ENCODE peak calls at places on chromosomes 6 and 20, in ten cellular contexts. J is suprapubic skin; F is cardiac muscle cell; T is dorsolateral prefrontal cortex; C is CD8-positive, alpha-beta T cell; V is lower lobe of right lung; W is upper lobe of left lung; S is tibial nerve; E is Panc1; Q is cardiac fibroblast. B is an unnamed sample.

GRCh38 chr6:161949531-161949930 is 675.7 kb upstream of the AGPAT4 start:
- DNase-seq in T (no peak), V (no peak), S (no peak), C (no peak), F (no peak), E (no peak), Q (no peak), J (no peak), W (no peak), B (no peak)

GRCh38 chr20:38859070-38859690 is 53.7 kb downstream of the PPP1R16B start:
- DNase-seq in S (no peak), Q (no peak), C (peak), E (no peak), V (no peak), J (no peak), T (no peak), F (no peak), W (no peak), B (peak)

GRCh38 chr6:22910370-22910769 is 341.0 kb downstream of the HDGFL1 start:
- DNase-seq in F (no peak), S (no peak), J (no peak), Q (no peak), T (no peak), V (no peak), W (no peak), C (no peak), E (no peak), B (no peak)

GRCh38 chr6:113786168-113786567 is 71.0 kb upstream of the MARCKS start:
- DNase-seq in S (no peak), W (no peak), Q (no peak), F (no peak), C (no peak), E (no peak), J (no peak), V (no peak), T (no peak), B (no peak)

GRCh38 chr20:40494238-40494637 is 194.8 kb downstream of the MAFB start:
- DNase-seq in W (no peak), C (no peak), V (peak), E (no peak), Q (no peak), S (no peak), T (no peak), F (no peak), J (no peak), B (peak)

GRCh38 chr6:30263734-30264133 is 50.5 kb upstream of the TRIM26 start:
- DNase-seq in S (no peak), J (no peak), V (no peak), Q (peak), F (peak), E (no peak), C (no peak), T (no peak), W (no peak), B (no peak)

GRCh38 chr6:6968731-6969552 is 138.8 kb upstream of the RREB1 start:
- DNase-seq in W (no peak), T (no peak), Q (no peak), J (no peak), S (no peak), C (no peak), E (no peak), V (no peak), F (no peak), B (no peak)

GRCh38 chr6:13357551-13358075 is 29.3 kb upstream of the TBC1D7 start:
- DNase-seq in W (peak), T (no peak), E (no peak), F (peak), S (no peak), Q (peak), J (no peak), V (no peak), C (no peak), B (no peak)

GRCh38 chr20:39117486-39117885 is 155.3 kb downstream of the DHX35 start:
- DNase-seq in T (no peak), Q (peak), V (no peak), J (no peak), C (no peak), F (peak), W (no peak), S (no peak), E (no peak), B (no peak)

GRCh38 chr20:8049321-8049720 is 29.8 kb upstream of the TMX4 start:
- DNase-seq in S (no peak), V (no peak), W (no peak), E (no peak), J (no peak), T (no peak), Q (no peak), F (peak), C (no peak), B (no peak)

GRCh38 chr20:19961298-19961697 is 55.9 kb upstream of the NAA20 start:
- DNase-seq in C (no peak), V (no peak), J (no peak), S (no peak), W (no peak), Q (no peak), E (no peak), F (no peak), T (no peak), B (no peak)

GRCh38 chr6:53411451-53411850 is 62.7 kb upstream of the ELOVL5 start:
- DNase-seq in F (peak), S (no peak), Q (peak), J (no peak), T (no peak), W (no peak), V (no peak), E (no peak), C (no peak), B (no peak)

GRCh38 chr6:118812972-118813371 is 81.0 kb upstream of the ASF1A start:
- DNase-seq in V (no peak), Q (peak), F (no peak), E (no peak), S (no peak), W (no peak), T (no peak), C (no peak), J (no peak), B (no peak)

GRCh38 chr6:21831531-21832291 is 238.2 kb downstream of the SOX4 start:
- DNase-seq in W (no peak), Q (peak), S (no peak), E (no peak), C (no peak), T (no peak), J (no peak), V (no peak), F (peak), B (no peak)

GRCh38 chr6:48747040-48747439 is 636.0 kb upstream of the PTCHD4 start:
- DNase-seq in J (no peak), W (no peak), Q (peak), E (no peak), C (no peak), S (no peak), V (no peak), T (no peak), F (no peak), B (no peak)

GRCh38 chr6:15912505-15912767 is 216.4 kb upstream of the MYLIP start:
- DNase-seq in W (no peak), V (no peak), S (no peak), E (no peak), F (no peak), J (no peak), T (no peak), C (no peak), Q (no peak), B (no peak)

GRCh38 chr6:140344149-140344913 is 969.9 kb upstream of the CITED2 start:
- DNase-seq in Q (peak), S (no peak), E (no peak), T (no peak), W (no peak), C (no peak), J (no peak), V (no peak), F (peak), B (no peak)

GRCh38 chr20:62303049-62303326 is 191 bp downstream of the ADRM1 start:
- DNase-seq in T (no peak), V (no peak), S (no peak), F (no peak), C (no peak), E (no peak), J (no peak), W (no peak), Q (no peak), B (no peak)
- H3K4me3 ChIP-seq in T (peak), V (peak), S (peak), F (peak), C (peak), E (peak), J (peak), W (peak), Q (peak), B (peak)

GRCh38 chr6:105138141-105138540 is 41.7 kb downstream of the POPDC3 start:
- DNase-seq in W (no peak), V (no peak), S (no peak), E (no peak), J (no peak), F (no peak), Q (no peak), T (no peak), C (no peak), B (no peak)

GRCh38 chr6:105136433-105137350 is 43.1 kb downstream of the POPDC3 start:
- DNase-seq in E (no peak), Q (peak), S (peak), T (peak), C (no peak), W (peak), J (peak), F (peak), V (peak), B (peak)

GRCh38 chr6:105135907-105136432 is 43.8 kb downstream of the POPDC3 start:
- DNase-seq in W (no peak), T (no peak), C (no peak), S (no peak), V (no peak), E (no peak), J (no peak), Q (peak), F (peak), B (no peak)

GRCh38 chr6:105137388-105137787 is 42.4 kb downstream of the POPDC3 start:
- DNase-seq in W (peak), J (no peak), Q (peak), E (no peak), S (peak), C (no peak), F (peak), T (no peak), V (no peak), B (no peak)

GRCh38 chr6:105135056-105135455 is 44.8 kb downstream of the POPDC3 start:
- DNase-seq in S (no peak), J (no peak), C (no peak), E (peak), F (peak), W (no peak), V (no peak), Q (peak), T (no peak), B (no peak)
- TF ChIP-seq CTCF in S (no peak), J (no peak), C (no peak), E (peak), F (no peak), W (no peak), V (no peak), Q (peak), T (peak), B (no peak)

DNA sequence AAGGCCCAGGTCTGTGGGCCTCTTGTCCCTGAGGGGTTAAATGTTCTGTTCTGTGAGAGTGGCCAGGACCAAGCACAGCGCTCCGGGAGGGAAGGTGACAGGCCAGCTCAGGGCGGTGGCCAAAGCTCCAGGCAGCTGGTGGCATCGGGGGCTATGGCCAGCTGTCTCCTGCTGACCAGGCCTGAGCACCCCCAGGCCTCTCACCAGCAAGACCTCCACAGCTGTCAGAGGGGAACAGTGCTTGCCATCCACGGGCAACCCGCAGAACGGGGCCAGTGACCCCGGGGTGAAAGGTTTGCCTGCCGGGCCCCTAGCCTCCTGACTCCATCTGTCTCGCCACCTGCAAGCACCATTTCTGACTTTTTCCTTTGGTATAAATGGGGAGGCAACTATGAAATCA is 46.0 kb downstream of the EYA2 start:
- DNase-seq in J (no peak), W (peak), V (no peak), E (no peak), C (no peak), F (no peak), T (no peak), S (no peak), Q (no peak), B (no peak)
- H3K4me3 ChIP-seq in J (no peak), W (no peak), V (no peak), E (no peak), C (no peak), F (no peak), T (no peak), S (no peak), Q (no peak), B (no peak)

GRCh38 chr20:15862178-15862577 is 711.1 kb downstream of the KIF16B start:
- DNase-seq in V (no peak), C (no peak), F (no peak), Q (no peak), S (no peak), E (no peak), T (no peak), W (no peak), J (no peak), B (no peak)

GRCh38 chr20:15867017-15867416 is 706.2 kb downstream of the KIF16B start:
- DNase-seq in S (no peak), J (no peak), T (no peak), E (no peak), C (no peak), V (no peak), Q (no peak), F (no peak), W (no peak), B (no peak)

GRCh38 chr20:15865553-15865952 is 707.7 kb downstream of the KIF16B start:
- DNase-seq in T (no peak), W (no peak), J (no peak), F (no peak), C (no peak), S (no peak), V (no peak), E (no peak), Q (no peak), B (no peak)

GRCh38 chr20:15863735-15864134 is 709.5 kb downstream of the KIF16B start:
- DNase-seq in W (no peak), V (no peak), Q (no peak), J (no peak), S (no peak), E (no peak), T (no peak), F (no peak), C (no peak), B (no peak)

DNA sequence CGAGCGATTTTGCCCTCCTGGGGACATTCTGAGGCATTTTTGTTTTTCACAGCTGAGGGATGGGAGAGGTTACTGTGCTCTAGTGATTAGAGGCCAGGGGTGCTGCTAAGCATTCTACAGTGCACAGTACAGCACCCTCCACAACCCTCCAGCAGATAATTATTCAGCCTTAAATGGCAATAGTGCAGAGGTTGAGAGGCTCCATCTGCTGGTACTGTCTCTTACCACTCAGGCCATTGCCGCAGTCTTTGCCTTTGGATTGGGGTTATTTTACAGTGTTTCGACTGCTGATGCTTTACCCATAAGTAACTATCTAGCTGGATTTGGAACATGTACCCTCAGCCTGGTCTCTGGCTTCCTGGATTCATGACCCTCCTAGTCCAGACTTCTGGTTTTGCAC is 705.3 kb downstream of the KIF16B start:
- DNase-seq in J (no peak), F (no peak), T (no peak), S (no peak), Q (no peak), W (no peak), C (no peak), V (no peak), E (no peak), B (no peak)
- TF ChIP-seq CTCF in J (no peak), F (no peak), T (no peak), S (no peak), Q (no peak), W (no peak), C (no peak), V (no peak), E (peak), B (no peak)

GRCh38 chr6:5871296-5871695 is 135.4 kb downstream of the NRN1 start:
- DNase-seq in V (no peak), F (no peak), T (no peak), C (no peak), S (no peak), Q (no peak), J (no peak), E (no peak), W (no peak), B (no peak)

GRCh38 chr6:5869676-5870075 is 137.0 kb downstream of the NRN1 start:
- DNase-seq in S (no peak), W (no peak), C (peak), F (no peak), Q (no peak), V (no peak), J (no peak), T (no peak), E (no peak), B (no peak)

GRCh38 chr6:5865492-5866031 is 141.2 kb downstream of the NRN1 start:
- DNase-seq in Q (no peak), F (no peak), W (no peak), J (no peak), C (no peak), T (no peak), E (no peak), V (no peak), S (no peak), B (no peak)

GRCh38 chr6:5869261-5869660 is 137.5 kb downstream of the NRN1 start:
- DNase-seq in F (no peak), V (no peak), E (no peak), S (no peak), J (no peak), Q (no peak), T (no peak), W (no peak), C (no peak), B (no peak)

GRCh38 chr6:5866547-5867051 is 140.1 kb downstream of the NRN1 start:
- DNase-seq in W (no peak), E (peak), F (peak), C (no peak), V (no peak), T (no peak), Q (peak), J (no peak), S (no peak), B (no peak)
- H3K4me3 ChIP-seq in W (no peak), E (peak), F (no peak), C (peak), V (peak), T (peak), Q (no peak), J (peak), S (peak), B (peak)

GRCh38 chr6:125951323-125951722 is 5.2 kb upstream of the HINT3 start:
- DNase-seq in S (no peak), V (no peak), W (no peak), C (no peak), Q (no peak), T (no peak), J (no peak), F (no peak), E (no peak), B (no peak)

GRCh38 chr6:125950293-125950692 is 6.3 kb upstream of the HINT3 start:
- DNase-seq in J (no peak), W (no peak), C (no peak), S (no peak), E (no peak), Q (peak), V (no peak), T (no peak), F (peak), B (no peak)

GRCh38 chr6:125952764-125953501 is 3.6 kb upstream of the HINT3 start:
- DNase-seq in J (no peak), F (no peak), W (no peak), S (no peak), C (no peak), E (no peak), T (no peak), V (peak), Q (peak), B (no peak)

GRCh38 chr6:125954735-125955410 is 1.7 kb upstream of the HINT3 start:
- DNase-seq in W (no peak), E (no peak), C (no peak), Q (no peak), S (no peak), V (no peak), J (no peak), T (no peak), F (no peak), B (no peak)

DNA sequence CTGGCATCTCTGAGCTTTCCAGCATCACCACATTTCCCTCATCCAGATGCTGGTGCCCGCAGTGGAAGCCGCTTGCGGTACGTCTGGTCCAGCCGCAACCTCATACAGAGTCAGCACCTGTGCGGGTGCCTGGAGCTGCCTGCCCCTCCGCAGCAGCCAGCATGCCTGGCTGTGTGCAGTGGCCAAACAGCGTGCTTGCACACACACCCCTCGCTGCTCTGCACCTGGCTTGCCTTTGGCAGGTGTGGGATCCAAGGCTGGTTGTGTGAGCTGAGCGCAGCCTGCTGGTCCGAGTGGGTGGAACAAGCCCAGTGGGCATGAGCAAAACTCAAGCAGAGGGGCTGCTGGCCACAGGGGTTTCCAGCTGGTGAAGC is 3.1 kb upstream of the HINT3 start:
- DNase-seq in W (peak), T (no peak), Q (no peak), J (no peak), C (no peak), S (no peak), E (no peak), F (no peak), V (peak), B (no peak)
- TF ChIP-seq CTCF in W (peak), T (no peak), Q (peak), J (no peak), C (no peak), S (no peak), E (peak), F (no peak), V (no peak), B (no peak)

GRCh38 chr6:69783124-69783523 is 13.7 kb downstream of the LMBRD1 start:
- DNase-seq in Q (no peak), T (no peak), V (no peak), J (no peak), C (no peak), E (no peak), S (no peak), W (no peak), F (no peak), B (no peak)
- H3K4me3 ChIP-seq in Q (no peak), T (no peak), V (no peak), J (no peak), C (no peak), E (no peak), S (no peak), W (no peak), F (no peak), B (no peak)

GRCh38 chr6:56753801-56754200 is 111.1 kb upstream of the DST start:
- DNase-seq in V (no peak), F (no peak), E (no peak), J (no peak), Q (no peak), T (no peak), S (no peak), C (no peak), W (no peak), B (no peak)

GRCh38 chr6:56756791-56757582 is 114.3 kb upstream of the DST start:
- DNase-seq in E (no peak), F (no peak), T (no peak), J (no peak), Q (no peak), S (no peak), W (no peak), C (no peak), V (no peak), B (no peak)

GRCh38 chr6:56752534-56752933 is 109.8 kb upstream of the DST start:
- DNase-seq in V (no peak), W (no peak), J (no peak), F (no peak), S (no peak), E (no peak), C (no peak), T (no peak), Q (no peak), B (no peak)

GRCh38 chr6:56756219-56756789 is 113.6 kb upstream of the DST start:
- DNase-seq in J (no peak), T (no peak), S (no peak), W (no peak), Q (no peak), E (no peak), F (no peak), C (no peak), V (no peak), B (no peak)

DNA sequence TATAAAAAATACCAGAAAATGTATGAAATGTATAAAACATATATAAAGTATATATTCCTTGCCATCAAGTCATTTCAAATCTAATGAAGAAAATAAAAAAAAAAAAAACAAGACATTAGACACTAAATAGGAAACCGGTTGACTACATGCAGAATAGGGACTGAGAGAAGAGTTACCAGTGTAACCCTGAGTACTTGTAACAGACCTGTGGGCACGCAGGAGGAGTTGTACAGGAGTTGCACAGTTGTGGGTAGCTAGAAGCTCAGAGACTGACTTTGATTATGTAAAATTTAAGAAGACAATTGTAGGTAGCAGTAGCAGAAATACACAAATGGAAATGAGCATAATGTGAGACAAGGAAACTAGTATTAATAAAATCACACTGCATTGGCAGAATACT is 112.4 kb upstream of the DST start:
- DNase-seq in W (no peak), T (no peak), J (no peak), C (no peak), Q (no peak), E (no peak), F (no peak), S (no peak), V (no peak), B (no peak)
- TF ChIP-seq CTCF in W (no peak), T (no peak), J (no peak), C (no peak), Q (no peak), E (no peak), F (no peak), S (no peak), V (no peak), B (no peak)